ENCODE peak calls at places on chromosome 4, in four cellular contexts. W is NCI-H2029 treated with DMSO at 0.1 percent for 48 hours, A is activated T-helper 1 cell treated with Interleukin-2 at 50 U/mL for 16 hours, Q is EL. G is an unnamed sample.

GRCh38 chr4:96352051-96352517 is 512.2 kb downstream of the PDHA2 start:
- DNase-seq in W (peak; percentile 15), A (no peak), Q (no peak), G (peak; percentile 44)

GRCh38 chr4:21517460-21517859 is 431.1 kb downstream of the KCNIP4 start:
- DNase-seq in W (no peak), A (no peak), Q (no peak), G (no peak)

GRCh38 chr4:47203593-47203992 is 172.2 kb downstream of the GABRB1 start:
- DNase-seq in W (no peak), A (no peak), Q (no peak), G (no peak)

GRCh38 chr4:119228406-119228805 is 15.9 kb downstream of the USP53 start:
- DNase-seq in W (no peak), A (no peak), Q (no peak), G (no peak)

GRCh38 chr4:109434793-109435080 is 1.1 kb downstream of the SEC24B start:
- DNase-seq in W (no peak), A (no peak), Q (peak; percentile 29), G (no peak)

GRCh38 chr4:32798471-32798870 is 2078.3 kb downstream of the PCDH7 start:
- DNase-seq in W (no peak), A (no peak), Q (no peak), G (no peak)

GRCh38 chr4:38889143-38889542 is 21.5 kb downstream of the FAM114A1 start:
- DNase-seq in W (no peak), A (no peak), Q (peak; percentile 74), G (peak; percentile 83)

GRCh38 chr4:175229154-175229553 is 311.0 kb downstream of the ADAM29 start:
- DNase-seq in W (no peak), A (no peak), Q (no peak), G (no peak)

GRCh38 chr4:176102414-176102813 is 36.8 kb downstream of the WDR17 start:
- DNase-seq in W (peak; percentile 11), A (no peak), Q (no peak), G (no peak)

GRCh38 chr4:146548443-146548842 is 26.7 kb upstream of the SLC10A7 start:
- DNase-seq in W (no peak), A (no peak), Q (no peak), G (no peak)

GRCh38 chr4:79476196-79476595 is 68.2 kb upstream of the GK2 start:
- DNase-seq in W (no peak), A (no peak), Q (no peak), G (no peak)

GRCh38 chr4:56466910-56467283 is 520 bp upstream of the SRP72 start:
- DNase-seq in W (no peak), A (no peak), Q (no peak), G (no peak)

GRCh38 chr4:177369372-177369771 is 59.7 kb downstream of the NEIL3 start:
- DNase-seq in W (no peak), A (no peak), Q (peak; percentile 82), G (no peak)

GRCh38 chr4:164706675-164707074 is 47.3 kb upstream of the SMIM31 start:
- DNase-seq in W (no peak), A (no peak), Q (no peak), G (no peak)

GRCh38 chr4:144562019-144562740 is 83.8 kb upstream of the HHIP start:
- DNase-seq in W (no peak), A (no peak), Q (no peak), G (peak; percentile 61)

GRCh38 chr4:148196168-148196567 is 246.0 kb downstream of the NR3C2 start:
- DNase-seq in W (no peak), A (no peak), Q (peak; percentile 12), G (no peak)

GRCh38 chr4:75686346-75686745 is 13.1 kb upstream of the G3BP2 start:
- DNase-seq in W (no peak), A (no peak), Q (no peak), G (peak; percentile 12)

GRCh38 chr4:39348371-39349265 is 17.5 kb downstream of the RFC1 start:
- DNase-seq in W (no peak), A (no peak), Q (peak; percentile 74), G (peak; percentile 64)

GRCh38 chr4:164731827-164732474 is 22.0 kb upstream of the SMIM31 start:
- DNase-seq in W (no peak), A (no peak), Q (peak; percentile 27), G (peak; percentile 51)